ENCODE peak calls at places on chromosomes 1 and 21, in ten cellular contexts. I, X, R, P, D, W, L, V, F and M are unnamed samples.

GRCh38 chr1:1889847-1890505 is 911 bp downstream of the GNB1 start:
- DNase-seq in I (peak; percentile 45), X (peak; percentile 63), R (peak; percentile 76), P (no peak), D (peak; percentile 72), W (peak; percentile 71), L (no peak), V (peak; percentile 35), F (peak; percentile 77), M (peak; percentile 82)

GRCh38 chr1:59071289-59071688 is 225.6 kb upstream of the FGGY start:
- DNase-seq in I (peak; percentile 51), X (no peak), R (no peak), P (no peak), D (no peak), W (no peak), L (no peak), V (no peak), F (no peak), M (no peak)

GRCh38 chr1:97906567-97907228 is 14.1 kb downstream of the DPYD start:
- DNase-seq in I (no peak), X (no peak), R (peak; percentile 97), P (no peak), D (peak; percentile 4), W (no peak), L (peak; percentile 52), V (peak; percentile 71), F (no peak), M (no peak)

GRCh38 chr1:233112184-233113008 is 162.0 kb downstream of the NTPCR start:
- DNase-seq in I (no peak), X (no peak), R (peak; percentile 47), P (no peak), D (peak; percentile 36), W (no peak), L (peak; percentile 59), V (peak; percentile 51), F (no peak), M (no peak)

GRCh38 chr1:16888806-16889178 is 7.0 kb upstream of the RNU1-2 start:
- DNase-seq in I (no peak), X (no peak), R (peak; percentile 50), P (no peak), D (peak; percentile 78), W (no peak), L (peak; percentile 31), V (no peak), F (no peak), M (no peak)

GRCh38 chr1:171664976-171665375 is 12.5 kb upstream of the MYOC start:
- DNase-seq in I (no peak), X (no peak), R (peak; percentile 53), P (no peak), D (no peak), W (no peak), L (no peak), V (no peak), F (no peak), M (no peak)

GRCh38 chr1:62362061-62362951 is 43.1 kb upstream of the KANK4 start:
- DNase-seq in I (no peak), X (no peak), R (no peak), P (no peak), D (no peak), W (no peak), L (no peak), V (no peak), F (no peak), M (no peak)

GRCh38 chr21:41648591-41649031 is 118.2 kb downstream of the RIPK4 start:
- DNase-seq in I (no peak), X (no peak), R (peak; percentile 84), P (no peak), D (no peak), W (no peak), L (no peak), V (peak; percentile 48), F (no peak), M (no peak)

GRCh38 chr1:227072991-227073390 is 132.9 kb downstream of the COQ8A start:
- DNase-seq in I (peak; percentile 39), X (no peak), R (peak; percentile 72), P (no peak), D (no peak), W (no peak), L (no peak), V (peak; percentile 92), F (no peak), M (no peak)

GRCh38 chr1:158998781-158999161 is 10.9 kb upstream of the IFI16 start:
- DNase-seq in I (peak; percentile 87), X (peak; percentile 68), R (peak; percentile 78), P (peak; percentile 32), D (peak; percentile 77), W (peak; percentile 79), L (peak; percentile 35), V (peak; percentile 80), F (peak; percentile 33), M (peak; percentile 86)

GRCh38 chr1:172497230-172497629 is 35.7 kb upstream of the SUCO start:
- DNase-seq in I (no peak), X (peak; percentile 49), R (peak; percentile 77), P (no peak), D (peak; percentile 72), W (no peak), L (peak; percentile 63), V (peak; percentile 78), F (peak; percentile 32), M (no peak)

GRCh38 chr1:12549460-12550349 is 68.3 kb downstream of the DHRS3 start:
- DNase-seq in I (no peak), X (peak; percentile 86), R (peak; percentile 95), P (peak; percentile 83), D (no peak), W (no peak), L (peak; percentile 94), V (peak; percentile 98), F (no peak), M (no peak)

GRCh38 chr1:201468501-201468843 is 516 bp downstream of the PHLDA3 start:
- DNase-seq in I (peak; percentile 59), X (peak; percentile 64), R (peak; percentile 66), P (no peak), D (peak; percentile 61), W (no peak), L (no peak), V (peak; percentile 67), F (peak; percentile 77), M (no peak)
- H3K4me2 ChIP-seq in I (peak overlapping the region; percentile 86), X (peak overlapping the region; percentile 85), R (peak overlapping the region; percentile 96), P (peak overlapping the region; percentile 77), D (peak overlapping the region; percentile 96), W (no peak overlapping the region), L (peak overlapping the region; percentile 100), V (peak overlapping the region; percentile 85), F (peak overlapping the region; percentile 97), M (no peak overlapping the region)

GRCh38 chr1:41629136-41629535 is 144.7 kb upstream of the EDN2 start:
- DNase-seq in I (no peak), X (no peak), R (peak; percentile 26), P (no peak), D (no peak), W (no peak), L (no peak), V (no peak), F (no peak), M (no peak)
- H3K9me2 ChIP-seq in I (no peaks in the 10 kb centered on the region), X (no peaks in the 10 kb centered on the region), R (no peaks in the 10 kb centered on the region), P (no peaks in the 10 kb centered on the region), D (no peaks in the 10 kb centered on the region), W (no peaks in the 10 kb centered on the region), L (no peaks in the 10 kb centered on the region), V (no peaks in the 10 kb centered on the region), F (no peaks in the 10 kb centered on the region), M (no peaks in the 10 kb centered on the region)

GRCh38 chr1:223540485-223541106 is 124.9 kb downstream of the CAPN8 start:
- DNase-seq in I (no peak), X (no peak), R (no peak), P (no peak), D (no peak), W (no peak), L (no peak), V (no peak), F (no peak), M (no peak)
- H2AFZ ChIP-seq in I (no peak overlapping the region), X (no peak overlapping the region), R (no peak overlapping the region), P (no peak overlapping the region), D (peak overlapping the region; percentile 47), W (no peak overlapping the region), L (no peak overlapping the region), V (no peak overlapping the region), F (no peak overlapping the region), M (no peak overlapping the region)

GRCh38 chr1:26190373-26190987 is at the start of gene CATSPER4:
- DNase-seq in I (no peak), X (peak; percentile 53), R (peak; percentile 25), P (no peak), D (peak; percentile 96), W (peak; percentile 24), L (no peak), V (no peak), F (no peak), M (peak; percentile 55)

GRCh38 chr1:26191739-26192138 is 1.3 kb downstream of the CATSPER4 start:
- DNase-seq in I (peak; percentile 36), X (no peak), R (no peak), P (no peak), D (no peak), W (no peak), L (no peak), V (no peak), F (no peak), M (no peak)

GRCh38 chr1:26189331-26189730 is 1.1 kb upstream of the CATSPER4 start:
- DNase-seq in I (no peak), X (no peak), R (no peak), P (no peak), D (no peak), W (no peak), L (no peak), V (no peak), F (no peak), M (no peak)

GRCh38 chr1:26188477-26188876 is 1.9 kb upstream of the CATSPER4 start:
- DNase-seq in I (no peak), X (no peak), R (no peak), P (no peak), D (no peak), W (no peak), L (no peak), V (no peak), F (no peak), M (no peak)

DNA sequence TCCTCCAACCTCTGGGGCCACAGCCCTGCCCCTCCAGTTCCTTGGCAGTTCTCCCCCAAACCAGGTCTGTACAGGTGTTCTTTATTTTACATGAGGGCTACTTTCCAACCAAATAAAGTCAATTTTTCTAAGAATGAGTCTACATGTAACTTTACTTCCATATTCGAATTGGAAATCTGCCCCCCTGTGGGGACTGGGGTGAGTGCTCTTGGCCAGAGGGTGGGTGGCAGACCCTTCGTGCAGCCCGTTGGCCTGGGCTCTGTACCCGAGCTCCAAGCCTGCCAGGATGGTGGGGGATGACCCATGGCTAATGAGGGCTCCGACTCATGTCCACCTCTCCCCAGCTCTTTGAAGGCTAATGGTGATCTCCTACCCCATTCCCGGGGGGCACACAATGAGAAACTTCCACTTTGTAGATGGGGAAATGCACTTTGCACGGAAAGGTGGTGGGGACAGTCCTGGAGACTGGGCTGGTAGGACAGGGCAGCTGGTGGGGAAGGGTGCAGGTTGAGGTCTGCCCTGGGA is 589 bp upstream of the CATSPER4 start:
- DNase-seq in I (no peak), X (no peak), R (no peak), P (no peak), D (no peak), W (no peak), L (no peak), V (no peak), F (no peak), M (peak; percentile 47)
- H3K4me2 ChIP-seq in I (no peak overlapping the region), X (no peak overlapping the region), R (no peak overlapping the region), P (no peak overlapping the region), D (no peak overlapping the region), W (no peak overlapping the region), L (no peak overlapping the region), V (no peak overlapping the region), F (no peak overlapping the region), M (no peak overlapping the region)

DNA sequence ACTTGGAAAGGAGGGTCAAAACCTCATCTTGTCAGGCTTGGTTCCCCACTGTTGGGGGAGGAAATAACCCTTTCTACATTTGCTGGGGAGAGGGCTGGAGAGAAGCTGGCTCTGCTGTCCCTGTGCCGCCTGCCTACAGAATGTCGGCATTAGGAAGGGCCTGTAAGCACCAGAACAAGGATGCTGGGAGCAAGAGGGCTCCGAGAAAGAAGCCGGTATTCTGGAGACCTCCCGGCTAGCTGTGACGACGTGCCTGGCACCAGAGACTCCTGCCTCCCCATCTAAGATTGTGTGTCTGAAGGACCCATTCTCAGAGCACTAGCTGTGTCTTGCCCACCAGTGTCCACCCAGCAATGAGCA is 6.8 kb downstream of the MYBPHL start:
- DNase-seq in I (no peak), X (no peak), R (no peak), P (no peak), D (no peak), W (no peak), L (no peak), V (no peak), F (no peak), M (no peak)
- H3K9me2 ChIP-seq in I (no peaks in the 10 kb centered on the region), X (no peaks in the 10 kb centered on the region), R (no peaks in the 10 kb centered on the region), P (no peaks in the 10 kb centered on the region), D (no peaks in the 10 kb centered on the region), W (no peaks in the 10 kb centered on the region), L (no peaks in the 10 kb centered on the region), V (no peaks in the 10 kb centered on the region), F (no peaks in the 10 kb centered on the region), M (no peaks in the 10 kb centered on the region)